ENCODE peak calls at places on chromosomes 6 and 20, in six cellular contexts. U is glutamatergic neuron, V is mesothelial cell of epicardium, T is NB4, S is brain microvascular endothelial cell, F is right lobe of liver. E is an unnamed sample.

GRCh38 chr6:166757226-166758135 is 130.4 kb upstream of the RPS6KA2 start:
- DNase-seq in U (no peak), V (no peak), T (no peak), S (peak), F (no peak), E (peak)

GRCh38 chr20:15236812-15237211 is 899.4 kb upstream of the FLRT3 start:
- DNase-seq in U (no peak), V (no peak), T (peak), S (peak), F (peak), E (no peak)

GRCh38 chr6:169302255-169302654 is 48.6 kb upstream of the THBS2 start:
- DNase-seq in U (no peak), V (no peak), T (no peak), S (no peak), F (no peak), E (no peak)

GRCh38 chr20:46752639-46753235 is 43.3 kb downstream of the SLC2A10 start:
- DNase-seq in U (peak), V (peak), T (peak), S (peak), F (no peak), E (peak)

GRCh38 chr6:170434821-170435155 is 118.3 kb downstream of the PSMB1 start:
- DNase-seq in U (no peak), V (no peak), T (no peak), S (no peak), F (no peak), E (no peak)

GRCh38 chr6:169962604-169963469 is 211.4 kb downstream of the ERMARD start:
- DNase-seq in U (no peak), V (no peak), T (no peak), S (no peak), F (peak), E (no peak)

GRCh38 chr6:132813173-132813856 is 1.1 kb upstream of the RPS12 start:
- DNase-seq in U (no peak), V (no peak), T (peak), S (peak), F (peak), E (no peak)

GRCh38 chr6:109531446-109531845 is 48.4 kb upstream of the ZBTB24 start:
- DNase-seq in U (no peak), V (no peak), T (no peak), S (no peak), F (no peak), E (no peak)

GRCh38 chr6:154593122-154593521 is 82.6 kb upstream of the CNKSR3 start:
- DNase-seq in U (no peak), V (no peak), T (no peak), S (no peak), F (no peak), E (no peak)

E was measured in hepatic stellate cell.